ENCODE peak calls at places on chromosomes 6 and 20, in seven cellular contexts. One of them, this sample, is unnamed.

GRCh38 chr20:57290178-57290484 is 23.7 kb upstream of the BMP7 start:
- DNase-seq in HT-29: no peak
- DNase-seq in activated T-helper 1 cell treated with anti-CD3 and anti-CD28 coated beads, Interleukin-2, amount 50 U/mL, for 16 hours: no peak
- DNase-seq in nucleus accumbens: no peak
- DNase-seq in AG10803: no peak
- DNase-seq in naive thymus-derived CD8-positive, alpha-beta T cell: no peak
- DNase-seq in stimulated activated CD8-positive, alpha-beta memory T cell treated with anti-CD3 and anti-CD28 coated beads, Interleukin-4, amount 100 ng/mL, for 24 hours: no peak
- DNase-seq in this sample: no peak

GRCh38 chr20:41116282-41116960 is 20.9 kb upstream of the PLCG1 start:
- DNase-seq in AG10803: no peak
- DNase-seq in stimulated activated CD8-positive, alpha-beta memory T cell treated with anti-CD3 and anti-CD28 coated beads, Interleukin-4, amount 100 ng/mL, for 24 hours: no peak
- DNase-seq in activated T-helper 1 cell treated with anti-CD3 and anti-CD28 coated beads, Interleukin-2, amount 50 U/mL, for 16 hours: no peak
- DNase-seq in nucleus accumbens: no peak
- DNase-seq in naive thymus-derived CD8-positive, alpha-beta T cell: no peak
- DNase-seq in HT-29: no peak
- DNase-seq in this sample: no peak

GRCh38 chr20:58140787-58141396 is 87.6 kb downstream of the ANKRD60 start:
- DNase-seq in HT-29: no peak
- DNase-seq in AG10803: no peak
- DNase-seq in nucleus accumbens: no peak
- DNase-seq in stimulated activated CD8-positive, alpha-beta memory T cell treated with anti-CD3 and anti-CD28 coated beads, Interleukin-4, amount 100 ng/mL, for 24 hours: no peak
- DNase-seq in naive thymus-derived CD8-positive, alpha-beta T cell: no peak
- DNase-seq in activated T-helper 1 cell treated with anti-CD3 and anti-CD28 coated beads, Interleukin-2, amount 50 U/mL, for 16 hours: no peak
- DNase-seq in this sample: peak

GRCh38 chr6:11044712-11045167 is 635 bp upstream of the ELOVL2 start:
- DNase-seq in AG10803: no peak
- DNase-seq in stimulated activated CD8-positive, alpha-beta memory T cell treated with anti-CD3 and anti-CD28 coated beads, Interleukin-4, amount 100 ng/mL, for 24 hours: no peak
- DNase-seq in nucleus accumbens: no peak
- DNase-seq in HT-29: no peak
- DNase-seq in naive thymus-derived CD8-positive, alpha-beta T cell: no peak
- DNase-seq in activated T-helper 1 cell treated with anti-CD3 and anti-CD28 coated beads, Interleukin-2, amount 50 U/mL, for 16 hours: no peak
- DNase-seq in this sample: no peak

GRCh38 chr6:97066056-97066455 is 141.5 kb downstream of the KLHL32 start:
- DNase-seq in HT-29: no peak
- DNase-seq in AG10803: no peak
- DNase-seq in naive thymus-derived CD8-positive, alpha-beta T cell: no peak
- DNase-seq in activated T-helper 1 cell treated with anti-CD3 and anti-CD28 coated beads, Interleukin-2, amount 50 U/mL, for 16 hours: no peak
- DNase-seq in stimulated activated CD8-positive, alpha-beta memory T cell treated with anti-CD3 and anti-CD28 coated beads, Interleukin-4, amount 100 ng/mL, for 24 hours: no peak
- DNase-seq in nucleus accumbens: no peak
- DNase-seq in this sample: no peak

GRCh38 chr6:75818061-75818855 is 69.2 kb downstream of the MYO6 start:
- DNase-seq in AG10803: peak
- DNase-seq in naive thymus-derived CD8-positive, alpha-beta T cell: no peak
- DNase-seq in HT-29: no peak
- DNase-seq in stimulated activated CD8-positive, alpha-beta memory T cell treated with anti-CD3 and anti-CD28 coated beads, Interleukin-4, amount 100 ng/mL, for 24 hours: no peak
- DNase-seq in activated T-helper 1 cell treated with anti-CD3 and anti-CD28 coated beads, Interleukin-2, amount 50 U/mL, for 16 hours: no peak
- DNase-seq in nucleus accumbens: no peak
- DNase-seq in this sample: no peak

GRCh38 chr6:1003394-1004160 is 308.3 kb upstream of the FOXQ1 start:
- DNase-seq in stimulated activated CD8-positive, alpha-beta memory T cell treated with anti-CD3 and anti-CD28 coated beads, Interleukin-4, amount 100 ng/mL, for 24 hours: no peak
- DNase-seq in activated T-helper 1 cell treated with anti-CD3 and anti-CD28 coated beads, Interleukin-2, amount 50 U/mL, for 16 hours: no peak
- DNase-seq in naive thymus-derived CD8-positive, alpha-beta T cell: no peak
- DNase-seq in nucleus accumbens: no peak
- DNase-seq in HT-29: no peak
- DNase-seq in AG10803: no peak
- DNase-seq in this sample: no peak

GRCh38 chr6:17519120-17519519 is 81.0 kb upstream of the FAM8A1 start:
- DNase-seq in nucleus accumbens: no peak
- DNase-seq in HT-29: no peak
- DNase-seq in naive thymus-derived CD8-positive, alpha-beta T cell: no peak
- DNase-seq in stimulated activated CD8-positive, alpha-beta memory T cell treated with anti-CD3 and anti-CD28 coated beads, Interleukin-4, amount 100 ng/mL, for 24 hours: no peak
- DNase-seq in activated T-helper 1 cell treated with anti-CD3 and anti-CD28 coated beads, Interleukin-2, amount 50 U/mL, for 16 hours: no peak
- DNase-seq in AG10803: peak
- DNase-seq in this sample: no peak

GRCh38 chr6:45493761-45494160 is 116.0 kb upstream of the SUPT3H start:
- DNase-seq in stimulated activated CD8-positive, alpha-beta memory T cell treated with anti-CD3 and anti-CD28 coated beads, Interleukin-4, amount 100 ng/mL, for 24 hours: no peak
- DNase-seq in naive thymus-derived CD8-positive, alpha-beta T cell: no peak
- DNase-seq in AG10803: no peak
- DNase-seq in nucleus accumbens: no peak
- DNase-seq in HT-29: no peak
- DNase-seq in activated T-helper 1 cell treated with anti-CD3 and anti-CD28 coated beads, Interleukin-2, amount 50 U/mL, for 16 hours: no peak
- DNase-seq in this sample: no peak

GRCh38 chr6:67839818-67840217 is 795.3 kb upstream of the ADGRB3 start:
- DNase-seq in naive thymus-derived CD8-positive, alpha-beta T cell: no peak
- DNase-seq in stimulated activated CD8-positive, alpha-beta memory T cell treated with anti-CD3 and anti-CD28 coated beads, Interleukin-4, amount 100 ng/mL, for 24 hours: no peak
- DNase-seq in AG10803: no peak
- DNase-seq in HT-29: no peak
- DNase-seq in nucleus accumbens: no peak
- DNase-seq in activated T-helper 1 cell treated with anti-CD3 and anti-CD28 coated beads, Interleukin-2, amount 50 U/mL, for 16 hours: no peak
- DNase-seq in this sample: no peak

GRCh38 chr20:50762435-50763201 is 31.2 kb downstream of the PARD6B start:
- DNase-seq in AG10803: peak
- DNase-seq in stimulated activated CD8-positive, alpha-beta memory T cell treated with anti-CD3 and anti-CD28 coated beads, Interleukin-4, amount 100 ng/mL, for 24 hours: no peak
- DNase-seq in naive thymus-derived CD8-positive, alpha-beta T cell: no peak
- DNase-seq in HT-29: peak
- DNase-seq in activated T-helper 1 cell treated with anti-CD3 and anti-CD28 coated beads, Interleukin-2, amount 50 U/mL, for 16 hours: no peak
- DNase-seq in nucleus accumbens: peak
- DNase-seq in this sample: peak

GRCh38 chr6:7035837-7036249 is 71.9 kb upstream of the RREB1 start:
- DNase-seq in AG10803: no peak
- DNase-seq in HT-29: no peak
- DNase-seq in stimulated activated CD8-positive, alpha-beta memory T cell treated with anti-CD3 and anti-CD28 coated beads, Interleukin-4, amount 100 ng/mL, for 24 hours: no peak
- DNase-seq in naive thymus-derived CD8-positive, alpha-beta T cell: no peak
- DNase-seq in nucleus accumbens: no peak
- DNase-seq in activated T-helper 1 cell treated with anti-CD3 and anti-CD28 coated beads, Interleukin-2, amount 50 U/mL, for 16 hours: no peak
- DNase-seq in this sample: no peak

GRCh38 chr6:151445482-151445881 is 6.4 kb downstream of the RMND1 start:
- DNase-seq in HT-29: no peak
- DNase-seq in stimulated activated CD8-positive, alpha-beta memory T cell treated with anti-CD3 and anti-CD28 coated beads, Interleukin-4, amount 100 ng/mL, for 24 hours: no peak
- DNase-seq in nucleus accumbens: no peak
- DNase-seq in naive thymus-derived CD8-positive, alpha-beta T cell: no peak
- DNase-seq in AG10803: peak
- DNase-seq in activated T-helper 1 cell treated with anti-CD3 and anti-CD28 coated beads, Interleukin-2, amount 50 U/mL, for 16 hours: no peak
- DNase-seq in this sample: no peak

GRCh38 chr20:41173791-41174341 is 36.5 kb downstream of the PLCG1 start:
- DNase-seq in nucleus accumbens: no peak
- DNase-seq in naive thymus-derived CD8-positive, alpha-beta T cell: no peak
- DNase-seq in AG10803: no peak
- DNase-seq in activated T-helper 1 cell treated with anti-CD3 and anti-CD28 coated beads, Interleukin-2, amount 50 U/mL, for 16 hours: no peak
- DNase-seq in HT-29: no peak
- DNase-seq in stimulated activated CD8-positive, alpha-beta memory T cell treated with anti-CD3 and anti-CD28 coated beads, Interleukin-4, amount 100 ng/mL, for 24 hours: no peak
- DNase-seq in this sample: no peak

GRCh38 chr6:129844118-129844891 is 16.8 kb downstream of the TMEM244 start:
- DNase-seq in AG10803: peak
- DNase-seq in naive thymus-derived CD8-positive, alpha-beta T cell: no peak
- DNase-seq in activated T-helper 1 cell treated with anti-CD3 and anti-CD28 coated beads, Interleukin-2, amount 50 U/mL, for 16 hours: no peak
- DNase-seq in nucleus accumbens: no peak
- DNase-seq in HT-29: peak
- DNase-seq in stimulated activated CD8-positive, alpha-beta memory T cell treated with anti-CD3 and anti-CD28 coated beads, Interleukin-4, amount 100 ng/mL, for 24 hours: no peak
- DNase-seq in this sample: no peak

GRCh38 chr6:158142789-158143188 is 25.3 kb downstream of the SERAC1 start:
- DNase-seq in HT-29: peak
- DNase-seq in AG10803: peak
- DNase-seq in nucleus accumbens: no peak
- DNase-seq in activated T-helper 1 cell treated with anti-CD3 and anti-CD28 coated beads, Interleukin-2, amount 50 U/mL, for 16 hours: no peak
- DNase-seq in stimulated activated CD8-positive, alpha-beta memory T cell treated with anti-CD3 and anti-CD28 coated beads, Interleukin-4, amount 100 ng/mL, for 24 hours: no peak
- DNase-seq in naive thymus-derived CD8-positive, alpha-beta T cell: no peak
- DNase-seq in this sample: no peak

GRCh38 chr6:37954791-37955190 is 135.3 kb downstream of the ZFAND3 start:
- DNase-seq in HT-29: no peak
- DNase-seq in activated T-helper 1 cell treated with anti-CD3 and anti-CD28 coated beads, Interleukin-2, amount 50 U/mL, for 16 hours: no peak
- DNase-seq in nucleus accumbens: no peak
- DNase-seq in stimulated activated CD8-positive, alpha-beta memory T cell treated with anti-CD3 and anti-CD28 coated beads, Interleukin-4, amount 100 ng/mL, for 24 hours: no peak
- DNase-seq in naive thymus-derived CD8-positive, alpha-beta T cell: no peak
- DNase-seq in AG10803: no peak
- DNase-seq in this sample: no peak